ENCODE peak calls at places on chromosomes 11 and 22, in ten cellular contexts. One of them, this sample, is unnamed.
A peak's percentile ranks its signal among the peaks of the same experiment; 100 is the strongest.

GRCh38 chr11:123509737-123510578 is 79.9 kb downstream of the GRAMD1B start:
- DNase-seq in Calu3: no peak
- DNase-seq in AG09319: no peak
- DNase-seq in colonic mucosa: no peak
- DNase-seq in uterus: no peak
- DNase-seq in HuH-7.5: no peak
- DNase-seq in stimulated activated CD4-positive, alpha-beta T cell treated with anti-CD3 and anti-CD28 coated beads, Interleukin-15, amount 100 ng/mL, for 1 hour: no peak
- DNase-seq in naive thymus-derived CD8-positive, alpha-beta T cell: no peak
- DNase-seq in smooth muscle cell of the brain vasculature: peak; percentile 33
- DNase-seq in CD8-positive, alpha-beta T cell: no peak
- DNase-seq in this sample: no peak

GRCh38 chr11:107621090-107621489 is 30.1 kb downstream of the ELMOD1 start:
- DNase-seq in colonic mucosa: no peak
- DNase-seq in HuH-7.5: no peak
- DNase-seq in smooth muscle cell of the brain vasculature: no peak
- DNase-seq in stimulated activated CD4-positive, alpha-beta T cell treated with anti-CD3 and anti-CD28 coated beads, Interleukin-15, amount 100 ng/mL, for 1 hour: no peak
- DNase-seq in uterus: no peak
- DNase-seq in naive thymus-derived CD8-positive, alpha-beta T cell: no peak
- DNase-seq in AG09319: no peak
- DNase-seq in Calu3: no peak
- DNase-seq in CD8-positive, alpha-beta T cell: no peak
- DNase-seq in this sample: no peak

GRCh38 chr11:68542617-68543016 is 82.1 kb downstream of the PPP6R3 start:
- DNase-seq in AG09319: peak; percentile 19
- DNase-seq in CD8-positive, alpha-beta T cell: no peak
- DNase-seq in Calu3: no peak
- DNase-seq in HuH-7.5: no peak
- DNase-seq in naive thymus-derived CD8-positive, alpha-beta T cell: no peak
- DNase-seq in stimulated activated CD4-positive, alpha-beta T cell treated with anti-CD3 and anti-CD28 coated beads, Interleukin-15, amount 100 ng/mL, for 1 hour: no peak
- DNase-seq in colonic mucosa: no peak
- DNase-seq in smooth muscle cell of the brain vasculature: peak; percentile 18
- DNase-seq in uterus: peak; percentile 45
- DNase-seq in this sample: peak; percentile 17

GRCh38 chr11:60343094-60343704 is 16.1 kb downstream of the MS4A6E start:
- DNase-seq in CD8-positive, alpha-beta T cell: no peak
- DNase-seq in colonic mucosa: no peak
- DNase-seq in smooth muscle cell of the brain vasculature: no peak
- DNase-seq in AG09319: no peak
- DNase-seq in Calu3: peak; percentile 23
- DNase-seq in uterus: no peak
- DNase-seq in HuH-7.5: no peak
- DNase-seq in stimulated activated CD4-positive, alpha-beta T cell treated with anti-CD3 and anti-CD28 coated beads, Interleukin-15, amount 100 ng/mL, for 1 hour: no peak
- DNase-seq in naive thymus-derived CD8-positive, alpha-beta T cell: no peak
- DNase-seq in this sample: no peak

GRCh38 chr11:134557571-134558257 is 145.7 kb upstream of the B3GAT1 start:
- DNase-seq in AG09319: no peak
- DNase-seq in smooth muscle cell of the brain vasculature: no peak
- DNase-seq in uterus: no peak
- DNase-seq in stimulated activated CD4-positive, alpha-beta T cell treated with anti-CD3 and anti-CD28 coated beads, Interleukin-15, amount 100 ng/mL, for 1 hour: no peak
- DNase-seq in colonic mucosa: no peak
- DNase-seq in naive thymus-derived CD8-positive, alpha-beta T cell: no peak
- DNase-seq in HuH-7.5: no peak
- DNase-seq in CD8-positive, alpha-beta T cell: no peak
- DNase-seq in Calu3: no peak
- DNase-seq in this sample: no peak

GRCh38 chr22:41846268-41847002 is 13.5 kb downstream of the SREBF2 start:
- DNase-seq in uterus: no peak
- DNase-seq in stimulated activated CD4-positive, alpha-beta T cell treated with anti-CD3 and anti-CD28 coated beads, Interleukin-15, amount 100 ng/mL, for 1 hour: no peak
- DNase-seq in HuH-7.5: no peak
- DNase-seq in smooth muscle cell of the brain vasculature: no peak
- DNase-seq in naive thymus-derived CD8-positive, alpha-beta T cell: no peak
- DNase-seq in Calu3: no peak
- DNase-seq in CD8-positive, alpha-beta T cell: no peak
- DNase-seq in AG09319: no peak
- DNase-seq in colonic mucosa: no peak
- DNase-seq in this sample: no peak

GRCh38 chr11:78802058-78802633 is 227.5 kb upstream of the NARS2 start:
- DNase-seq in AG09319: no peak
- DNase-seq in smooth muscle cell of the brain vasculature: peak; percentile 71
- DNase-seq in naive thymus-derived CD8-positive, alpha-beta T cell: no peak
- DNase-seq in CD8-positive, alpha-beta T cell: no peak
- DNase-seq in stimulated activated CD4-positive, alpha-beta T cell treated with anti-CD3 and anti-CD28 coated beads, Interleukin-15, amount 100 ng/mL, for 1 hour: no peak
- DNase-seq in colonic mucosa: no peak
- DNase-seq in uterus: no peak
- DNase-seq in Calu3: no peak
- DNase-seq in HuH-7.5: no peak
- DNase-seq in this sample: no peak

GRCh38 chr22:44342347-44342956 is 29.7 kb upstream of the SHISAL1 start:
- DNase-seq in HuH-7.5: no peak
- DNase-seq in colonic mucosa: no peak
- DNase-seq in uterus: no peak
- DNase-seq in smooth muscle cell of the brain vasculature: no peak
- DNase-seq in naive thymus-derived CD8-positive, alpha-beta T cell: no peak
- DNase-seq in CD8-positive, alpha-beta T cell: no peak
- DNase-seq in AG09319: no peak
- DNase-seq in Calu3: no peak
- DNase-seq in stimulated activated CD4-positive, alpha-beta T cell treated with anti-CD3 and anti-CD28 coated beads, Interleukin-15, amount 100 ng/mL, for 1 hour: no peak
- DNase-seq in this sample: no peak

GRCh38 chr22:46013460-46014416 is 36.8 kb upstream of the WNT7B start:
- DNase-seq in CD8-positive, alpha-beta T cell: peak; percentile 89
- DNase-seq in colonic mucosa: peak; percentile 96
- DNase-seq in naive thymus-derived CD8-positive, alpha-beta T cell: peak; percentile 67
- DNase-seq in uterus: peak; percentile 97
- DNase-seq in HuH-7.5: peak; percentile 94
- DNase-seq in stimulated activated CD4-positive, alpha-beta T cell treated with anti-CD3 and anti-CD28 coated beads, Interleukin-15, amount 100 ng/mL, for 1 hour: peak; percentile 78
- DNase-seq in AG09319: peak; percentile 91
- DNase-seq in Calu3: peak; percentile 98
- DNase-seq in smooth muscle cell of the brain vasculature: peak; percentile 91
- DNase-seq in this sample: peak; percentile 77

GRCh38 chr22:42608481-42609361 is 6.0 kb downstream of the POLDIP3 start:
- DNase-seq in CD8-positive, alpha-beta T cell: no peak
- DNase-seq in Calu3: no peak
- DNase-seq in stimulated activated CD4-positive, alpha-beta T cell treated with anti-CD3 and anti-CD28 coated beads, Interleukin-15, amount 100 ng/mL, for 1 hour: no peak
- DNase-seq in AG09319: no peak
- DNase-seq in smooth muscle cell of the brain vasculature: peak; percentile 81
- DNase-seq in uterus: no peak
- DNase-seq in HuH-7.5: no peak
- DNase-seq in colonic mucosa: no peak
- DNase-seq in naive thymus-derived CD8-positive, alpha-beta T cell: no peak
- DNase-seq in this sample: no peak

GRCh38 chr11:132941024-132941646 is 591.2 kb downstream of the OPCML start:
- DNase-seq in uterus: no peak
- DNase-seq in stimulated activated CD4-positive, alpha-beta T cell treated with anti-CD3 and anti-CD28 coated beads, Interleukin-15, amount 100 ng/mL, for 1 hour: no peak
- DNase-seq in Calu3: no peak
- DNase-seq in CD8-positive, alpha-beta T cell: no peak
- DNase-seq in HuH-7.5: no peak
- DNase-seq in colonic mucosa: no peak
- DNase-seq in naive thymus-derived CD8-positive, alpha-beta T cell: no peak
- DNase-seq in smooth muscle cell of the brain vasculature: peak; percentile 10
- DNase-seq in AG09319: peak; percentile 2
- DNase-seq in this sample: no peak

GRCh38 chr11:111135101-111135500 is 110.4 kb upstream of the POU2AF2 start:
- DNase-seq in naive thymus-derived CD8-positive, alpha-beta T cell: no peak
- DNase-seq in colonic mucosa: no peak
- DNase-seq in Calu3: no peak
- DNase-seq in uterus: no peak
- DNase-seq in stimulated activated CD4-positive, alpha-beta T cell treated with anti-CD3 and anti-CD28 coated beads, Interleukin-15, amount 100 ng/mL, for 1 hour: no peak
- DNase-seq in CD8-positive, alpha-beta T cell: no peak
- DNase-seq in smooth muscle cell of the brain vasculature: no peak
- DNase-seq in HuH-7.5: no peak
- DNase-seq in AG09319: no peak
- DNase-seq in this sample: no peak

GRCh38 chr22:43995057-43995685 is 28.9 kb upstream of the PARVB start:
- DNase-seq in Calu3: no peak
- DNase-seq in colonic mucosa: no peak
- DNase-seq in stimulated activated CD4-positive, alpha-beta T cell treated with anti-CD3 and anti-CD28 coated beads, Interleukin-15, amount 100 ng/mL, for 1 hour: no peak
- DNase-seq in AG09319: no peak
- DNase-seq in naive thymus-derived CD8-positive, alpha-beta T cell: no peak
- DNase-seq in uterus: no peak
- DNase-seq in CD8-positive, alpha-beta T cell: no peak
- DNase-seq in HuH-7.5: no peak
- DNase-seq in smooth muscle cell of the brain vasculature: no peak
- DNase-seq in this sample: no peak

GRCh38 chr11:103673773-103674172 is 362.7 kb upstream of the DDI1 start:
- DNase-seq in CD8-positive, alpha-beta T cell: no peak
- DNase-seq in HuH-7.5: no peak
- DNase-seq in uterus: no peak
- DNase-seq in Calu3: no peak
- DNase-seq in AG09319: no peak
- DNase-seq in naive thymus-derived CD8-positive, alpha-beta T cell: no peak
- DNase-seq in smooth muscle cell of the brain vasculature: no peak
- DNase-seq in colonic mucosa: no peak
- DNase-seq in stimulated activated CD4-positive, alpha-beta T cell treated with anti-CD3 and anti-CD28 coated beads, Interleukin-15, amount 100 ng/mL, for 1 hour: no peak
- DNase-seq in this sample: no peak

GRCh38 chr11:121930004-121930965 is 185.7 kb downstream of the BLID start:
- DNase-seq in Calu3: no peak
- DNase-seq in naive thymus-derived CD8-positive, alpha-beta T cell: no peak
- DNase-seq in smooth muscle cell of the brain vasculature: no peak
- DNase-seq in colonic mucosa: no peak
- DNase-seq in AG09319: no peak
- DNase-seq in HuH-7.5: no peak
- DNase-seq in stimulated activated CD4-positive, alpha-beta T cell treated with anti-CD3 and anti-CD28 coated beads, Interleukin-15, amount 100 ng/mL, for 1 hour: no peak
- DNase-seq in CD8-positive, alpha-beta T cell: no peak
- DNase-seq in uterus: no peak
- DNase-seq in this sample: no peak

GRCh38 chr22:27116295-27116694 is 458.9 kb downstream of the MIAT start:
- DNase-seq in naive thymus-derived CD8-positive, alpha-beta T cell: no peak
- DNase-seq in uterus: no peak
- DNase-seq in colonic mucosa: no peak
- DNase-seq in Calu3: peak; percentile 42
- DNase-seq in smooth muscle cell of the brain vasculature: no peak
- DNase-seq in CD8-positive, alpha-beta T cell: no peak
- DNase-seq in AG09319: no peak
- DNase-seq in HuH-7.5: no peak
- DNase-seq in stimulated activated CD4-positive, alpha-beta T cell treated with anti-CD3 and anti-CD28 coated beads, Interleukin-15, amount 100 ng/mL, for 1 hour: no peak
- DNase-seq in this sample: no peak

GRCh38 chr11:69892237-69892985 is 73.2 kb upstream of the FGF3 start:
- DNase-seq in naive thymus-derived CD8-positive, alpha-beta T cell: no peak
- DNase-seq in Calu3: peak; percentile 34
- DNase-seq in HuH-7.5: peak; percentile 64
- DNase-seq in AG09319: no peak
- DNase-seq in uterus: no peak
- DNase-seq in colonic mucosa: no peak
- DNase-seq in CD8-positive, alpha-beta T cell: no peak
- DNase-seq in stimulated activated CD4-positive, alpha-beta T cell treated with anti-CD3 and anti-CD28 coated beads, Interleukin-15, amount 100 ng/mL, for 1 hour: no peak
- DNase-seq in smooth muscle cell of the brain vasculature: no peak
- DNase-seq in this sample: peak; percentile 83

GRCh38 chr11:105070221-105070789 is 25.2 kb upstream of the CARD16 start:
- DNase-seq in uterus: no peak
- DNase-seq in AG09319: no peak
- DNase-seq in colonic mucosa: no peak
- DNase-seq in HuH-7.5: no peak
- DNase-seq in naive thymus-derived CD8-positive, alpha-beta T cell: no peak
- DNase-seq in CD8-positive, alpha-beta T cell: no peak
- DNase-seq in Calu3: no peak
- DNase-seq in smooth muscle cell of the brain vasculature: no peak
- DNase-seq in stimulated activated CD4-positive, alpha-beta T cell treated with anti-CD3 and anti-CD28 coated beads, Interleukin-15, amount 100 ng/mL, for 1 hour: no peak
- DNase-seq in this sample: no peak

GRCh38 chr11:115170133-115170815 is 333.9 kb downstream of the CADM1 start:
- DNase-seq in colonic mucosa: peak; percentile 47
- DNase-seq in Calu3: peak; percentile 10
- DNase-seq in smooth muscle cell of the brain vasculature: peak; percentile 26
- DNase-seq in naive thymus-derived CD8-positive, alpha-beta T cell: no peak
- DNase-seq in CD8-positive, alpha-beta T cell: peak; percentile 10
- DNase-seq in stimulated activated CD4-positive, alpha-beta T cell treated with anti-CD3 and anti-CD28 coated beads, Interleukin-15, amount 100 ng/mL, for 1 hour: no peak
- DNase-seq in AG09319: no peak
- DNase-seq in HuH-7.5: no peak
- DNase-seq in uterus: no peak
- DNase-seq in this sample: no peak

GRCh38 chr22:24359452-24360120 is 67.8 kb upstream of the ADORA2A start:
- DNase-seq in Calu3: no peak
- DNase-seq in naive thymus-derived CD8-positive, alpha-beta T cell: no peak
- DNase-seq in stimulated activated CD4-positive, alpha-beta T cell treated with anti-CD3 and anti-CD28 coated beads, Interleukin-15, amount 100 ng/mL, for 1 hour: no peak
- DNase-seq in AG09319: no peak
- DNase-seq in colonic mucosa: no peak
- DNase-seq in HuH-7.5: no peak
- DNase-seq in uterus: no peak
- DNase-seq in CD8-positive, alpha-beta T cell: no peak
- DNase-seq in smooth muscle cell of the brain vasculature: no peak
- DNase-seq in this sample: no peak

GRCh38 chr11:102244681-102245409 is 72.4 kb upstream of the BIRC3 start:
- DNase-seq in Calu3: peak; percentile 43
- DNase-seq in naive thymus-derived CD8-positive, alpha-beta T cell: no peak
- DNase-seq in CD8-positive, alpha-beta T cell: no peak
- DNase-seq in uterus: no peak
- DNase-seq in smooth muscle cell of the brain vasculature: no peak
- DNase-seq in HuH-7.5: no peak
- DNase-seq in AG09319: no peak
- DNase-seq in stimulated activated CD4-positive, alpha-beta T cell treated with anti-CD3 and anti-CD28 coated beads, Interleukin-15, amount 100 ng/mL, for 1 hour: no peak
- DNase-seq in colonic mucosa: no peak
- DNase-seq in this sample: no peak

GRCh38 chr22:47245786-47246185 is 483.3 kb downstream of the TBC1D22A start:
- DNase-seq in stimulated activated CD4-positive, alpha-beta T cell treated with anti-CD3 and anti-CD28 coated beads, Interleukin-15, amount 100 ng/mL, for 1 hour: no peak
- DNase-seq in smooth muscle cell of the brain vasculature: no peak
- DNase-seq in colonic mucosa: no peak
- DNase-seq in CD8-positive, alpha-beta T cell: no peak
- DNase-seq in uterus: no peak
- DNase-seq in Calu3: no peak
- DNase-seq in AG09319: no peak
- DNase-seq in naive thymus-derived CD8-positive, alpha-beta T cell: no peak
- DNase-seq in HuH-7.5: no peak
- DNase-seq in this sample: no peak

GRCh38 chr22:40412441-40412840 is 42.0 kb downstream of the SGSM3 start:
- DNase-seq in smooth muscle cell of the brain vasculature: no peak
- DNase-seq in colonic mucosa: no peak
- DNase-seq in stimulated activated CD4-positive, alpha-beta T cell treated with anti-CD3 and anti-CD28 coated beads, Interleukin-15, amount 100 ng/mL, for 1 hour: no peak
- DNase-seq in naive thymus-derived CD8-positive, alpha-beta T cell: no peak
- DNase-seq in AG09319: no peak
- DNase-seq in Calu3: no peak
- DNase-seq in CD8-positive, alpha-beta T cell: no peak
- DNase-seq in uterus: no peak
- DNase-seq in HuH-7.5: no peak
- DNase-seq in this sample: no peak

GRCh38 chr22:46827072-46827780 is 64.8 kb downstream of the TBC1D22A start:
- DNase-seq in AG09319: no peak
- DNase-seq in Calu3: no peak
- DNase-seq in CD8-positive, alpha-beta T cell: peak; percentile 16
- DNase-seq in smooth muscle cell of the brain vasculature: no peak
- DNase-seq in uterus: no peak
- DNase-seq in HuH-7.5: no peak
- DNase-seq in naive thymus-derived CD8-positive, alpha-beta T cell: no peak
- DNase-seq in colonic mucosa: no peak
- DNase-seq in stimulated activated CD4-positive, alpha-beta T cell treated with anti-CD3 and anti-CD28 coated beads, Interleukin-15, amount 100 ng/mL, for 1 hour: no peak
- DNase-seq in this sample: no peak

GRCh38 chr22:26377170-26377825 is 51.8 kb upstream of the ASPHD2 start:
- DNase-seq in naive thymus-derived CD8-positive, alpha-beta T cell: no peak
- DNase-seq in uterus: no peak
- DNase-seq in colonic mucosa: no peak
- DNase-seq in AG09319: no peak
- DNase-seq in HuH-7.5: no peak
- DNase-seq in Calu3: no peak
- DNase-seq in CD8-positive, alpha-beta T cell: no peak
- DNase-seq in stimulated activated CD4-positive, alpha-beta T cell treated with anti-CD3 and anti-CD28 coated beads, Interleukin-15, amount 100 ng/mL, for 1 hour: no peak
- DNase-seq in smooth muscle cell of the brain vasculature: no peak
- DNase-seq in this sample: no peak

GRCh38 chr11:44911031-44911814 is 39.5 kb downstream of the TP53I11 start:
- DNase-seq in uterus: peak; percentile 82
- DNase-seq in Calu3: peak; percentile 90
- DNase-seq in naive thymus-derived CD8-positive, alpha-beta T cell: peak; percentile 73
- DNase-seq in smooth muscle cell of the brain vasculature: peak; percentile 49
- DNase-seq in stimulated activated CD4-positive, alpha-beta T cell treated with anti-CD3 and anti-CD28 coated beads, Interleukin-15, amount 100 ng/mL, for 1 hour: peak; percentile 68
- DNase-seq in HuH-7.5: peak; percentile 65
- DNase-seq in AG09319: peak; percentile 43
- DNase-seq in CD8-positive, alpha-beta T cell: peak; percentile 90
- DNase-seq in colonic mucosa: peak; percentile 91
- DNase-seq in this sample: peak; percentile 95

GRCh38 chr11:114154271-114155047 is 94.9 kb downstream of the ZBTB16 start:
- DNase-seq in naive thymus-derived CD8-positive, alpha-beta T cell: no peak
- DNase-seq in stimulated activated CD4-positive, alpha-beta T cell treated with anti-CD3 and anti-CD28 coated beads, Interleukin-15, amount 100 ng/mL, for 1 hour: no peak
- DNase-seq in HuH-7.5: peak; percentile 47
- DNase-seq in smooth muscle cell of the brain vasculature: no peak
- DNase-seq in CD8-positive, alpha-beta T cell: no peak
- DNase-seq in uterus: no peak
- DNase-seq in Calu3: no peak
- DNase-seq in AG09319: no peak
- DNase-seq in colonic mucosa: no peak
- DNase-seq in this sample: no peak

GRCh38 chr11:2825886-2826678 is 59.5 kb downstream of the CDKN1C start:
- DNase-seq in stimulated activated CD4-positive, alpha-beta T cell treated with anti-CD3 and anti-CD28 coated beads, Interleukin-15, amount 100 ng/mL, for 1 hour: no peak
- DNase-seq in HuH-7.5: peak; percentile 40
- DNase-seq in Calu3: peak; percentile 81
- DNase-seq in naive thymus-derived CD8-positive, alpha-beta T cell: no peak
- DNase-seq in colonic mucosa: peak; percentile 40
- DNase-seq in AG09319: peak; percentile 95
- DNase-seq in smooth muscle cell of the brain vasculature: peak; percentile 87
- DNase-seq in CD8-positive, alpha-beta T cell: no peak
- DNase-seq in uterus: peak; percentile 92
- DNase-seq in this sample: peak; percentile 90